ENCODE peak calls at places on chromosomes 2 and 18, in six cellular contexts. D is foreskin keratinocyte, E is bronchial epithelial cell, Y is GM13977, T is hepatocyte, B is A549. L is an unnamed sample.

GRCh38 chr18:59238385-59238784 is 18.4 kb downstream of the GRP start:
- DNase-seq in D (no peak), E (no peak), Y (no peak), T (no peak), B (no peak), L (no peak)

GRCh38 chr2:27518782-27519113 is 22.1 kb downstream of the GCKR start:
- DNase-seq in D (no peak), E (no peak), Y (no peak), T (no peak), B (no peak), L (no peak)

GRCh38 chr2:172092716-172093415 is 7.6 kb downstream of the DLX1 start:
- DNase-seq in D (no peak), E (no peak), Y (no peak), T (no peak), B (no peak), L (no peak)

GRCh38 chr18:68735498-68736343 is 20.8 kb upstream of the TMX3 start:
- DNase-seq in D (peak), E (peak), Y (peak), T (peak), B (peak), L (no peak)

GRCh38 chr2:100998235-100998573 is 3.9 kb upstream of the RPL31 start:
- DNase-seq in D (no peak), E (no peak), Y (no peak), T (no peak), B (no peak), L (no peak)

GRCh38 chr2:173750332-173750731 is 214.8 kb downstream of the SP3 start:
- DNase-seq in D (no peak), E (peak), Y (no peak), T (peak), B (no peak), L (no peak)

GRCh38 chr2:108612153-108612513 is 77.9 kb downstream of the LIMS1 start:
- DNase-seq in D (peak), E (peak), Y (peak), T (no peak), B (no peak), L (no peak)

GRCh38 chr2:102588213-102588939 is 31.0 kb upstream of the SLC9A2 start:
- DNase-seq in D (no peak), E (no peak), Y (no peak), T (no peak), B (no peak), L (no peak)

DNA sequence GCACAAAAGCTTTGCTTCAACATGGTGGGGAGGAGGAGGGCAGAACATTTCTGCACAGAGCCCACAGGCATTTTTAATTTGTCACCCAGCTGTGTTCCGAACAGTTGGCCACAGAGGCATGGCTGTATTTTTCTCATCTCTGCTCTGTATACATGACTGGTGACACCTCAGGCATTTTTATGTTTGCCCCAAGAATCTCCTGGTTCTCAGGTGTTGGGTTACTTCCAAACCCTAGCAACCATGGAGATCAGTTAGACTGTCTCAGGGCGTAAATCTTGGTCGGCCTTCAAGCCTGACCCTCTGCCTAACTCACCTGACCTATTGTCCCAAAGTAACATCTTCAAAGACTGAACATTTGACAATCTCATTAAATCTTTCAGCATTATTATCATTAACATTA is 100.0 kb downstream of the ABCA12 start:
- DNase-seq in D (no peak), E (no peak), Y (no peak), T (no peak), B (no peak), L (no peak)
- TF ChIP-seq CTCF in D (no peak), E (no peak), Y (no peak), T (no peak), B (no peak), L (no peak)

DNA sequence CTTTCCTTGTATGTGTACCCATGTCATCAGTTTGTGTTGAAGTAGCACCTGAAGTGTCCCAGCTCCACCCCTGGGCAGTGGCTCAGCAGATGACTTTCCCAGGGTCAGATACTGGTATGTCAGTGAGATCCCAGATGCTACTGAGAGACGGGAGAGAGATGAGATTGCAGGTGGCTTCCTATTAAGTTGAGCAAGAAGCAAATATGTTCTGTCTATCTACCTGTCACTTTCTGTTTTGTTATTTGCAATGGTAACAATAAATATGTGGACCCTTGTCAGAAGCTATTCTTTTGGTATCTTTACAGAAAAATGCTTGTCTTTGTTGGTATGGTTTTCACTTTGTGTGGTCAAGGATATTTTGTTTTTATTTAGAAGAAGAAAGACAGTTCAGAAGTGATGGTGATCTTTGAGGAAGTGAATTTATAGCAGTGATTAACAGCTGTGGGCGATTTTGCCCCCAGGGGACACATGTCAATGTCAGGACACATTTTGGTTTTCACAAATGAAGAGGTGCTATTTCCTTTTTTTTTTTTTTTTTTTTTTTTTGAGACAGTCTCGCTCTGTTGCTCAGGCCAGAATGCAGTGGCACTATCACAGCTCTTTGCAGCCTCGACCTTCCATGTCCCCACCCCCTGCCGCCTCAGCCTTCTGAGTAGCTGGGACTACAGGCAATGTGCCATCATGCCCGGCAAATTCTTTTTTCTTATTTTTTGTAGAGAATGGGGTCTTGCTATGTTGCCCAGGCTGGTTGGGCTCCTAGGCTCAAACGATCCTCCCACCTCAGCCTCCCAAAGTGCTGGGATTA is 21.4 kb downstream of the MGAT5 start:
- DNase-seq in D (no peak), E (no peak), Y (no peak), T (no peak), B (no peak), L (no peak)
- TF ChIP-seq CTCF in D (no peak), E (no peak), Y (no peak), T (no peak), B (no peak), L (no peak)

DNA sequence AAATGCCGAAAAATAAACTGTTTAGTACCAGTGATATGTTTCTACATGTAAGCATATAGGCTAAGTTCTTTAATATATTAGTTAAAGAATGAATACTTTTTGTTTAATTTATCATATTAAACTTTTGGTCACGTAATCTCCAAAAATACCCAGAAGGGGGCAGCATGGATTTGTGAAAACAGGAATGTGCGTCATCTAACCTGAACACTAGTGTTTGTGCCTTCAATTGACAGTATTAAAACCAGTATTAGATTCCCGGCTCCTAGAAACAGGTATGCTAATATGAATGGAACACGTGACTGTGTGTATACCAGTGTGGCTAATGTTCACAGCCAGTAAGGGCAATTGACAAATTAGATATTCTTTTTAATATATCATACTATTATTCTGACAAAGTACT is 51.8 kb downstream of the WDR7 start:
- DNase-seq in D (peak), E (peak), Y (peak), T (peak), B (peak), L (peak)
- TF ChIP-seq CTCF in D (peak), E (peak), Y (peak), T (peak), B (peak), L (peak)

DNA sequence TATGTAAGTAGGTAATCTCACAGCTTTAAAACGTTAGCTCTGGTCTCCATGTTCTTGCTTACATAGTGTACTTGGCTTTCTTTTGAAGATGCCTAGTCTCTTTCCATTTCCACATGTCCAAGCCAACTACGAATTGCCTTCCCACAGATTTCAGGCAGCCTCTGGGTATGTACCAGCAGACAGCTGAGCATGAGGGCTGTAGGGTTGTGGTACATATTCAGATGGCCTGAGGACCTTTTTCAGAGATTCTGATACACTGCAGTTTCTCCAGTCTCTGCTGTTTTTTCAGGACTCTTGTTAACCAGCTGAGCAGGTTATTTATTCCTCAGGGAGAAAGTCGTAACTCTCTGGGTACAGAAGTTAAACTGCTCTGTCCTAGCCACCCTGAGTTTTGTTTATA is 3.1 kb upstream of the KCNJ13 start:
- DNase-seq in D (no peak), E (no peak), Y (no peak), T (peak), B (no peak), L (no peak)
- TF ChIP-seq CTCF in D (no peak), E (no peak), Y (no peak), T (no peak), B (no peak), L (no peak)

DNA sequence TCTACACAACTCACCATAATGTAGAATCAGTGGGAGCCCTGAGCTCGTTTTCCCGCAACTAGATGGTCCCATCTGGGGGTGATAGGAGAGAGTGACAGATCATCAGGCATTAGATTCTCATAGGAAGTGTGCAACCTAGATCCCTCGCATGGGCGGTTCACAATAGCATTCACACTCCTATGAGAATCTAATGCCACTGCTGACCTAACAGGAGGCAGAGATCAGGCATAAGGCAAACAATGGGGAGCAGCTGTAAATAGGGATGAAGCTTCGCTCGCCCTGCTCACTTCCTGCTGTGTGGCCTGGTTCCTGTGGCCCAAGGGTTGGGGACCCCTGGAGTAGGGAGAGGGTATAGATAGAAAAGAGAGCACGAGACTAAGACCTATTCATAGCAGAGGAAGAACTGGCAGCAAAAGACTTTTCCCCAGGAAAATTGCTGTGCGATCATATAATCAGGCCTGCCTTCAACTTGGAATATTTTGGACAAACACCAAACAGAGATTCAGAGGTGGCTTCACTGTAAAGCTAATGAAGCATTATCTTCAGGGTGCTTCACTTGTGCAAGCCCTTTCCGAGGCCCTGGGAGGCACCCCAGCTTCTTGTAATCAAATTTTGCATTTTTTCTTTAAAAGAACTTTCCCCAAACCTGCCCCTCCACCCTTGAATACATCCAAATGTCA is 29.0 kb upstream of the ATL2 start:
- DNase-seq in D (no peak), E (no peak), Y (no peak), T (no peak), B (no peak), L (no peak)
- TF ChIP-seq CTCF in D (no peak), E (no peak), Y (no peak), T (no peak), B (no peak), L (no peak)

GRCh38 chr2:177433402-177433801 is 40.8 kb downstream of the AGPS start:
- DNase-seq in D (no peak), E (peak), Y (no peak), T (no peak), B (peak), L (no peak)
- TF ChIP-seq CTCF in D (no peak), E (no peak), Y (no peak), T (no peak), B (no peak), L (no peak)

DNA sequence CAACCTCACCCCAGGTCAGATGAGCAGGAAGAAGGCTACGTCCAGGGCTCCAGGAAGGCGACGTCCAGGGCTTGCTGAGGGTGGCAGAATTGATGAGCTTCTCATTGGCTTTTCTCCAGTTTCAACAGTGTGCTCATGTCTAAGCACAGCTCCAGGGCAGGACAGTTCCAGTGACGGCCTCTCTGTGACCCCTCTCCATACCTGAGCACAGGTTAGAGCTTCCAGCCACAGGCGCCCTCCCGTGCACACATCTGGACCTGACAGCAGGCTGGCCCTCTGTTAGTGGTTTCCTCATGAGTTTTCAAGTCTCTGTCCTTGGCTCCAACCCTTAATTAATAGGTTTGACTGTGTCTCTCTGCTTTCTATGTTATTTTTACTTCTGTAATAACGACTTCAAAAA is 327.6 kb downstream of the ZNF516 start:
- DNase-seq in D (no peak), E (no peak), Y (no peak), T (no peak), B (no peak), L (no peak)
- TF ChIP-seq CTCF in D (no peak), E (no peak), Y (no peak), T (no peak), B (no peak), L (no peak)